ENCODE peak calls at places on chromosomes 11 and 22, in nine cellular contexts. T is IMR-90, M is A549, K is K562, A is HCT116, U is GM23338, X is fibroblast of lung, I is hepatocyte, N is DND-41. J is an unnamed sample.

GRCh38 chr11:63680842-63681207 is 475 bp upstream of the RTN3 start:
- DNase-seq in N (no peak), X (no peak), A (no peak), T (no peak), M (no peak), U (peak; percentile 37), K (no peak), I (peak; percentile 15), J (peak; percentile 30)

GRCh38 chr22:41367039-41367679 is 14.6 kb upstream of the TEF start:
- DNase-seq in A (peak; percentile 71), X (peak; percentile 96), N (no peak), I (peak; percentile 93), K (peak; percentile 96), M (peak; percentile 57), U (peak; percentile 58), T (peak; percentile 96), J (peak; percentile 93)

GRCh38 chr11:2752923-2753322 is 53.1 kb upstream of the KCNQ1OT1 start:
- DNase-seq in T (peak; percentile 19), I (no peak), A (no peak), N (no peak), X (no peak), U (no peak), M (no peak), K (no peak), J (no peak)

GRCh38 chr22:41539146-41540005 is 4.9 kb downstream of the POLR3H start:
- DNase-seq in N (no peak), K (no peak), U (no peak), A (no peak), X (no peak), M (no peak), I (no peak), T (no peak), J (peak; percentile 33)

GRCh38 chr11:74749127-74749964 is 697 bp downstream of the RNF169 start:
- DNase-seq in X (peak; percentile 36), I (peak; percentile 73), T (peak; percentile 29), U (peak; percentile 72), M (peak; percentile 60), K (peak; percentile 82), A (peak; percentile 19), N (peak; percentile 71), J (peak; percentile 72)

GRCh38 chr22:44916281-44917231 is 93.2 kb downstream of the PHF21B start:
- DNase-seq in I (no peak), M (no peak), T (no peak), K (no peak), U (no peak), X (no peak), A (no peak), N (no peak), J (no peak)

GRCh38 chr11:121249039-121249663 is 43.4 kb upstream of the SC5D start:
- DNase-seq in X (peak; percentile 61), T (peak; percentile 48), K (peak; percentile 28), M (peak; percentile 9), U (peak; percentile 77), N (no peak), A (peak; percentile 24), I (peak; percentile 34), J (peak; percentile 67)

GRCh38 chr22:44572414-44573207 is 74.6 kb upstream of the RTL6 start:
- DNase-seq in I (no peak), A (no peak), U (no peak), N (no peak), T (no peak), K (no peak), M (no peak), X (no peak), J (peak; percentile 31)

GRCh38 chr11:134125507-134125906 is 56.6 kb downstream of the JAM3 start:
- DNase-seq in X (peak; percentile 18), T (peak; percentile 35), K (no peak), I (no peak), A (no peak), M (no peak), U (no peak), N (no peak), J (no peak)

GRCh38 chr11:134439181-134439580 is 27.1 kb upstream of the B3GAT1 start:
- DNase-seq in M (no peak), A (no peak), I (peak; percentile 23), X (no peak), K (no peak), U (no peak), N (no peak), T (no peak), J (no peak)

GRCh38 chr11:68312780-68313573 is 586 bp downstream of the LRP5 start:
- DNase-seq in K (peak; percentile 84), A (no peak), I (peak; percentile 47), M (no peak), N (no peak), T (no peak), U (peak; percentile 47), X (no peak), J (peak; percentile 57)

GRCh38 chr11:126833020-126833419 is 167.6 kb downstream of the KIRREL3 start:
- DNase-seq in U (no peak), K (no peak), A (no peak), T (no peak), N (no peak), M (no peak), I (no peak), X (no peak), J (no peak)

GRCh38 chr11:128294001-128294684 is 293.2 kb downstream of the ETS1 start:
- DNase-seq in U (no peak), I (no peak), X (no peak), M (no peak), N (no peak), T (no peak), A (no peak), K (no peak), J (no peak)

GRCh38 chr11:132080121-132080520 is 709.7 kb downstream of the NTM start:
- DNase-seq in A (no peak), M (no peak), I (no peak), K (no peak), N (no peak), T (no peak), U (no peak), X (no peak), J (peak; percentile 54)

DNA sequence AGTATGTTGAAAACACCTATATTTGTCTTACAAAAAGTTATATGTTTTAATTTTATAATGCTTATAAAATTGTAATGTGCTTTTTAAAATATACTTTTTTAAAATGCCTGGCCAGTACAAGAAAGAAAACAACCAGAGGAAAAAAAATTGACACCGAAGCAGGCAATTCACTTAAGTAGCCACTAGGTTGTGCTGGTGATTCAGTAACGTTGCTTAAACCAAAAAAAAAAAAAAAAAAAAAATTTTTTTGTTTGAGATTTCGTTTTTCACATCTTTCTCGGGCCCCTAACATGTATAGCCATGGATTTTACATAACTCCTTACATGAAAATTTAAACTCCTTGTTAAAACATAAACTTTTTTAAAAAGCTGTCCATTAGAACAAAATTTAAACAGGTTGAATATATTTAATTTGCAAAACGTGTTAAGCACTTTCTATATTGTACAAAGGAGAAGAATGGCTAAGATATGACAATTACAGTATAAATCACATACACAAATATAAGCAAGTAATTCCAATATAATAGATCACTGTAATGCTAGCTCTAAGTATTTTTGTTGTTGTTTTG is 9.2 kb downstream of the OR8B4 start:
- DNase-seq in K (peak; percentile 35), U (peak; percentile 65), X (peak; percentile 74), A (peak; percentile 46), N (peak; percentile 8), M (peak; percentile 56), I (peak; percentile 61), T (peak; percentile 69), J (peak; percentile 71)
- H3K4me2 ChIP-seq in K (no peak overlapping the region), U (no peak overlapping the region), X (no peak overlapping the region), A (no peak overlapping the region), N (no peak overlapping the region), M (no peak overlapping the region), I (no peak overlapping the region), T (no peak overlapping the region), J (no peak overlapping the region)

GRCh38 chr22:50305393-50305657 is 2.1 kb downstream of the PLXNB2 start:
- DNase-seq in I (no peak), A (no peak), X (no peak), K (no peak), T (no peak), N (no peak), M (no peak), U (no peak), J (no peak)
- H3K4me2 ChIP-seq in I (peak overlapping the region; percentile 98), A (peak overlapping the region; percentile 98), X (peak overlapping the region; percentile 95), K (no peak overlapping the region), T (peak overlapping the region; percentile 62), N (no peak overlapping the region), M (peak overlapping the region; percentile 96), U (peak overlapping the region; percentile 88), J (peak overlapping the region; percentile 92)

GRCh38 chr22:49307870-49308269 is 519.8 kb downstream of the BRD1 start:
- DNase-seq in A (no peak), K (no peak), U (no peak), T (no peak), M (no peak), N (no peak), X (no peak), I (no peak), J (no peak)
- H3K4me2 ChIP-seq in A (no peak overlapping the region), K (no peak overlapping the region), U (no peak overlapping the region), T (no peak overlapping the region), M (no peak overlapping the region), N (no peak overlapping the region), X (no peak overlapping the region), I (no peak overlapping the region), J (no peak overlapping the region)

DNA sequence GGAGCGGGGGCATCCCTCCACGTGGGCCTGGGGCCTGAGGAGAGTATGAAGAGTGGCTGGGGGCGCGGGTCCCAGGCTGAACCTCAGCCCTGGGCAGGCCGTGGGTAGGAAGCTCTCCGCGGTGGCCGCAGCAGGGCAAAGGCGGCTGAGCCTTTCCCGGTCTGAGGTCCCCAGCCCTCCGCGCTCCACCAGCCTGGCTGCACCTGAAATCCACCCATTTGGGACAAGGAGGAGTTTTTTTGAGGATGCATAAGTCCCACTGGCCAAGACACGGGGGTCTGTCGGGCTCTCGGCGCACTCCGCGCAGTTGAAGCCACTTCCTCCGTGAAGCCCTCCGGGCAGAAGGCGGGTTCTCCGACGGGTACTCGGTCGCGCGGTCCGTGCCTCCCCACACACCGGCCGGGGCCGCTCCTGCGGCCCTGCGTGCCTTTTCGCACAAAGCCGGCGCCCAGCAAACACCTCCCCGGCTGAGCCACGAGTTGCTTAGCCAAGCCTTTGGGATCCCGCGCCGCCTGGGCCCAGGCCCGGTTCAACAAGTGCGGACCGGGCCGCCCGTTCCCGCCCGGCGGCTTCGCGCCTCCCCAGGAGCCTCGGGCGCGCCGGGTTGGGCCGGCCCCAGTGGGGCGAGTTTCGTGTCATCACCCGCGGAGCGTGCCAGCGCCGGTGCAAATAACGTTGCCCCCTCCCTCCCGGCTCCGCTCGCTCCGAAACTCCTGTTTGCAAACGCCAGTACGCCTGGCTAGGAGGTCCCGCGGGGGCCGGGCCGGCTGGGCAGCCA is 666 bp upstream of the OVOL1 start:
- DNase-seq in M (no peak), X (no peak), A (no peak), T (no peak), U (peak; percentile 62), K (no peak), N (no peak), I (peak; percentile 53), J (peak; percentile 42)
- H3K4me2 ChIP-seq in M (no peak overlapping the region), X (no peak overlapping the region), A (peak overlapping the region; percentile 94), T (no peak overlapping the region), U (peak overlapping the region; percentile 79), K (no peak overlapping the region), N (no peak overlapping the region), I (peak overlapping the region; percentile 92), J (no peak overlapping the region)

DNA sequence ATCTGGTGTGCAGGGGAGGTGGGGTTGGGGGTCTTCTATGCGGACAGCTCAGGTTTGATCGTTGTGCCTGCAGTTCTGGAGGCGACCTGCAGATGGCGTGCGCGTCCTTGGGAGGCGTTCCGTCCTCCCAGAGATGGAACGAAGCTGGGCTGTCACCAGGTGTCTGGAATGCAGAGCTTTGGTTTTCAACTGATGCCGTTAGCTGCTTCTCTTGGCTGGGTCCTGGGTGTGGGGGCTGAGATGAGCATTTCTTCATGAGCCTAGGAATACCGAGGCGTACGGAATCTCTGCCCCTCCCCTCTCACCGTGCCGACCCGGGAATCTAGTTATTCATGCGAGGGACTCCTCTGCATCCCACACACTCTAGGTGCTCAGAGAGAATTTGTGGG is 98.6 kb downstream of the CEP164 start:
- DNase-seq in X (peak; percentile 39), M (peak; percentile 37), U (peak; percentile 91), T (peak; percentile 30), A (peak; percentile 21), K (peak; percentile 84), I (peak; percentile 86), N (peak; percentile 76), J (peak; percentile 65)
- H3K4me2 ChIP-seq in X (no peak overlapping the region), M (peak overlapping the region; percentile 77), U (peak overlapping the region; percentile 65), T (no peak overlapping the region), A (peak overlapping the region; percentile 13), K (no peak overlapping the region), I (peak overlapping the region; percentile 32), N (no peak overlapping the region), J (no peak overlapping the region)

J was measured in GM23248.